ENCODE peak calls at places on chromosomes 5 and 9, in five cellular contexts. B is lower lobe of right lung; U is CD8-positive, alpha-beta memory T cell; Y is psoas muscle; X is BJ. I is an unnamed sample.

GRCh38 chr9:70120834-70121510 is 77.3 kb downstream of the MAMDC2 start:
- DNase-seq in U (no peak), Y (peak; percentile 87), X (peak; percentile 80), B (no peak), I (no peak)

GRCh38 chr5:132334812-132335211 is 34.7 kb upstream of the SLC22A5 start:
- DNase-seq in Y (no peak), X (no peak), U (no peak), B (no peak), I (no peak)

GRCh38 chr9:109181284-109181683 is 14.2 kb upstream of the FRRS1L start:
- DNase-seq in B (no peak), X (no peak), Y (no peak), U (peak; percentile 16), I (peak; percentile 91)

GRCh38 chr9:107592439-107592838 is 102.9 kb upstream of the KLF4 start:
- DNase-seq in U (no peak), X (no peak), B (no peak), Y (no peak), I (no peak)

GRCh38 chr5:107058239-107058638 is 612.5 kb downstream of the EFNA5 start:
- DNase-seq in B (no peak), U (no peak), X (no peak), Y (no peak), I (no peak)

GRCh38 chr5:26847041-26847736 is 191.2 kb downstream of the CDH9 start:
- DNase-seq in U (no peak), X (no peak), B (no peak), Y (no peak), I (no peak)

GRCh38 chr5:146388418-146388817 is 49.8 kb downstream of the POU4F3 start:
- DNase-seq in U (no peak), Y (no peak), B (no peak), X (no peak), I (no peak)

GRCh38 chr5:108193021-108193795 is 188.7 kb downstream of the FBXL17 start:
- DNase-seq in B (no peak), Y (no peak), X (peak; percentile 82), U (no peak), I (no peak)

GRCh38 chr9:1880038-1880565 is 135.0 kb upstream of the SMARCA2 start:
- DNase-seq in U (no peak), B (no peak), Y (no peak), X (no peak), I (no peak)

GRCh38 chr5:175576096-175576495 is 81.8 kb upstream of the HRH2 start:
- DNase-seq in Y (no peak), B (no peak), U (no peak), X (no peak), I (peak; percentile 9)

GRCh38 chr9:22278426-22278825 is 168.2 kb upstream of the DMRTA1 start:
- DNase-seq in X (no peak), U (no peak), B (no peak), Y (no peak), I (no peak)

GRCh38 chr9:87673446-87674109 is 52.3 kb upstream of the CTSL start:
- DNase-seq in B (no peak), U (no peak), Y (no peak), X (no peak), I (no peak)

DNA sequence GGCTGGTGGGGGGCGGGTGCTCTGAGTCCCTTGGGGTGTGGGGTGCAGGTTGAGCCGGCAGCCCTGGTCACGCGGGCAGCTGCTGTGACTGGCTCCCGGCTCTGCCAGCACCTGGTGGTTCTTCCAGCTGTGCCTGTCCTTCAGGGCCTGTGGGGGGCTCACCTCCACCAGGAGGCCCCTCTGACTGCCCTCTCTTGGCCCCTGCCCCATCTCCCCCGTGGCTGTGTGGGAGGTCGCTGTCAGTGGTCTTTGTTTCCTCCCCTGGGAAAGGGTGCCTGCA is 3.3 kb downstream of the RXRA start:
- DNase-seq in U (no peak), X (no peak), Y (peak; percentile 70), B (no peak), I (no peak)
- H3K4me3 ChIP-seq in U (no peak overlapping the region), X (peak overlapping the region; percentile 20), Y (peak overlapping the region; percentile 92), B (peak overlapping the region; percentile 79), I (no peak overlapping the region)

DNA sequence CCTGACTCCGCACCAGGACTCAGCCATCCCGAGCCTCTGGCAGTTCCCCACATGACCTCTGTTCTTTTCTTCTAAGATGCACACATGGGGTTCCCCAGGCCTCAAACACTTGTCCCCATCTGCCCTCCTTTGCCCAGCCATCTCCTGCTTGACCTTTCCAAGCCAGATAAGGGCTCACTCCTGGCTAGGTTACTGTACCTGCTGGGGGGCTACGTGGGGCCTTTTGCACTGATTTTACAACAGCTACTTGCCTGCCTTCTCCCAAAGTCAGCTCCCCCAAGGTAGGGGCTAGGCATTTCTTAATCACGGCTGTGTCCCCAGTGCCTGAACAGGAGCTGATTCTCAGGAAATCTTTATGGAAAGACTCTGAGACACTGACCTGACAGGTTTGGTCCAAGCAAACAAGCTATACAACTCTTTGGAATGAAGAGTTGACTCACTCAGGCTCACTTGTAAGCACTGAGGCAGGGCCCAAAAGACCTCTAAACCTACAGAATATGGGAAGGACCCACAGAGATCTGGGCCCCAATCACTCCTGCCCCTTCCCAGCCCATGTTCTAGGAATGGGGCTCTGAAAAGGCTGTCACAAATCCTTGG is 2.5 kb downstream of the MACROH2A1 start:
- DNase-seq in Y (no peak), B (no peak), X (no peak), U (no peak), I (no peak)
- H3K4me3 ChIP-seq in Y (no peak overlapping the region), B (peak overlapping the region; percentile 93), X (no peak overlapping the region), U (no peak overlapping the region), I (no peak overlapping the region)

GRCh38 chr5:71014186-71014585 is 11.0 kb downstream of the NAIP start:
- DNase-seq in B (no peak), X (no peak), U (no peak), Y (no peak), I (no peak)
- H3K4me3 ChIP-seq in B (no peak overlapping the region), X (no peak overlapping the region), U (no peak overlapping the region), Y (no peak overlapping the region), I (no peak overlapping the region)

GRCh38 chr5:76402251-76402879 is 720 bp upstream of the IQGAP2 start:
- DNase-seq in U (no peak), Y (peak; percentile 60), B (peak; percentile 80), X (no peak), I (peak; percentile 97)
- H3K4me3 ChIP-seq in U (peak overlapping the region; percentile 82), Y (peak overlapping the region; percentile 69), B (peak overlapping the region; percentile 70), X (peak overlapping the region; percentile 47), I (peak overlapping the region; percentile 76)

GRCh38 chr5:180068519-180069090 is 3.0 kb downstream of the RNF130 start:
- DNase-seq in B (no peak), Y (no peak), X (no peak), U (no peak), I (no peak)
- H3K4me3 ChIP-seq in B (no peak overlapping the region), Y (no peak overlapping the region), X (no peak overlapping the region), U (no peak overlapping the region), I (no peak overlapping the region)

DNA sequence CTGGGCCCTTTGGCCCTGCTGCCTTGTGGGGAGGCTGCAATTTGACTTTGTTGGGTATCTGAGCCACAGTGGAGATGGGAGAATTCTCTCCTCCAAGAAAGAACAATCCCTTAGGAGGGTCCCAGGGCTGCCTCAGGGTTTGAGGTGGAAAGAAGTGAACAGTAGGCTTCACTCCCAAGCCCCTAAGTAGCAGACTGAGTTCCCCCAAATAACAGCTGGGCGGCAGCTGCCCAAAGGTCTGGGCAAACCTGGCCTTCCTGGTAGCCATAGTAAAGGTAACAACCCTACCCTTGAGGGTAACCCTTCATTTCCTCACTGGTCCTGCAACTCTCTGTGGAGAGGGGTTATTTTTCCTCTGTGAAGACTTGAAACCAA is 746 bp downstream of the RGS3 start:
- DNase-seq in U (no peak), X (no peak), B (no peak), Y (no peak), I (no peak)
- H3K4me3 ChIP-seq in U (no peak overlapping the region), X (no peak overlapping the region), B (no peak overlapping the region), Y (no peak overlapping the region), I (no peak overlapping the region)